ENCODE peak calls at places on chromosome 17, in six cellular contexts. One of them, this sample, is unnamed.

GRCh38 chr17:53627511-53627910 is 195.2 kb upstream of the KIF2B start:
- DNase-seq in naive thymus-derived CD4-positive, alpha-beta T cell: no peak
- DNase-seq in GM23338: no peak
- DNase-seq in RPMI7951: peak; percentile 53
- DNase-seq in GM12865: no peak
- DNase-seq in stimulated activated CD8-positive, alpha-beta memory T cell treated with anti-CD3 and anti-CD28 coated beads, Interleukin-15, amount 100 ng/mL, for 1 hour: no peak
- DNase-seq in this sample: no peak

GRCh38 chr17:74089869-74090464 is 113.5 kb upstream of the RPL38 start:
- DNase-seq in GM12865: peak; percentile 78
- DNase-seq in naive thymus-derived CD4-positive, alpha-beta T cell: no peak
- DNase-seq in GM23338: peak; percentile 92
- DNase-seq in stimulated activated CD8-positive, alpha-beta memory T cell treated with anti-CD3 and anti-CD28 coated beads, Interleukin-15, amount 100 ng/mL, for 1 hour: no peak
- DNase-seq in RPMI7951: peak; percentile 24
- DNase-seq in this sample: no peak

GRCh38 chr17:43662432-43663141 is 865 bp upstream of the MEOX1 start:
- DNase-seq in GM12865: peak; percentile 68
- DNase-seq in GM23338: peak; percentile 48
- DNase-seq in stimulated activated CD8-positive, alpha-beta memory T cell treated with anti-CD3 and anti-CD28 coated beads, Interleukin-15, amount 100 ng/mL, for 1 hour: no peak
- DNase-seq in naive thymus-derived CD4-positive, alpha-beta T cell: no peak
- DNase-seq in RPMI7951: no peak
- DNase-seq in this sample: no peak

GRCh38 chr17:72512649-72513556 is 392.1 kb downstream of the SOX9 start:
- DNase-seq in stimulated activated CD8-positive, alpha-beta memory T cell treated with anti-CD3 and anti-CD28 coated beads, Interleukin-15, amount 100 ng/mL, for 1 hour: no peak
- DNase-seq in naive thymus-derived CD4-positive, alpha-beta T cell: no peak
- DNase-seq in RPMI7951: no peak
- DNase-seq in GM12865: peak; percentile 65
- DNase-seq in GM23338: no peak
- DNase-seq in this sample: no peak

GRCh38 chr17:4944163-4944553 is 4.1 kb downstream of the RNF167 start:
- DNase-seq in GM12865: peak; percentile 87
- DNase-seq in stimulated activated CD8-positive, alpha-beta memory T cell treated with anti-CD3 and anti-CD28 coated beads, Interleukin-15, amount 100 ng/mL, for 1 hour: no peak
- DNase-seq in naive thymus-derived CD4-positive, alpha-beta T cell: peak; percentile 55
- DNase-seq in GM23338: peak; percentile 32
- DNase-seq in RPMI7951: no peak
- DNase-seq in this sample: peak; percentile 66

GRCh38 chr17:18122991-18123753 is 14.6 kb downstream of the MYO15A start:
- DNase-seq in RPMI7951: no peak
- DNase-seq in stimulated activated CD8-positive, alpha-beta memory T cell treated with anti-CD3 and anti-CD28 coated beads, Interleukin-15, amount 100 ng/mL, for 1 hour: no peak
- DNase-seq in GM12865: no peak
- DNase-seq in GM23338: no peak
- DNase-seq in naive thymus-derived CD4-positive, alpha-beta T cell: no peak
- DNase-seq in this sample: no peak

GRCh38 chr17:44832821-44833220 is 2.7 kb upstream of the GJC1 start:
- DNase-seq in stimulated activated CD8-positive, alpha-beta memory T cell treated with anti-CD3 and anti-CD28 coated beads, Interleukin-15, amount 100 ng/mL, for 1 hour: no peak
- DNase-seq in GM12865: no peak
- DNase-seq in RPMI7951: no peak
- DNase-seq in naive thymus-derived CD4-positive, alpha-beta T cell: no peak
- DNase-seq in GM23338: peak; percentile 81
- DNase-seq in this sample: no peak

GRCh38 chr17:57033296-57033695 is 51.8 kb upstream of the AKAP1 start:
- DNase-seq in stimulated activated CD8-positive, alpha-beta memory T cell treated with anti-CD3 and anti-CD28 coated beads, Interleukin-15, amount 100 ng/mL, for 1 hour: no peak
- DNase-seq in naive thymus-derived CD4-positive, alpha-beta T cell: no peak
- DNase-seq in GM12865: no peak
- DNase-seq in GM23338: no peak
- DNase-seq in RPMI7951: no peak
- DNase-seq in this sample: no peak

GRCh38 chr17:46818319-46818928 is at the start of gene WNT3:
- DNase-seq in naive thymus-derived CD4-positive, alpha-beta T cell: peak; percentile 26
- DNase-seq in stimulated activated CD8-positive, alpha-beta memory T cell treated with anti-CD3 and anti-CD28 coated beads, Interleukin-15, amount 100 ng/mL, for 1 hour: peak; percentile 14
- DNase-seq in GM12865: peak; percentile 22
- DNase-seq in RPMI7951: no peak
- DNase-seq in GM23338: peak; percentile 93
- DNase-seq in this sample: peak; percentile 33

GRCh38 chr17:1785925-1786324 is 24.1 kb downstream of the SERPINF1 start:
- DNase-seq in GM12865: no peak
- DNase-seq in naive thymus-derived CD4-positive, alpha-beta T cell: no peak
- DNase-seq in RPMI7951: peak; percentile 44
- DNase-seq in stimulated activated CD8-positive, alpha-beta memory T cell treated with anti-CD3 and anti-CD28 coated beads, Interleukin-15, amount 100 ng/mL, for 1 hour: no peak
- DNase-seq in GM23338: no peak
- DNase-seq in this sample: no peak

GRCh38 chr17:32870027-32870670 is 6.8 kb downstream of the MYO1D start:
- DNase-seq in naive thymus-derived CD4-positive, alpha-beta T cell: no peak
- DNase-seq in GM23338: no peak
- DNase-seq in RPMI7951: peak; percentile 74
- DNase-seq in stimulated activated CD8-positive, alpha-beta memory T cell treated with anti-CD3 and anti-CD28 coated beads, Interleukin-15, amount 100 ng/mL, for 1 hour: no peak
- DNase-seq in GM12865: no peak
- DNase-seq in this sample: no peak

GRCh38 chr17:50582741-50583140 is 22.2 kb downstream of the CACNA1G start:
- DNase-seq in naive thymus-derived CD4-positive, alpha-beta T cell: no peak
- DNase-seq in RPMI7951: no peak
- DNase-seq in stimulated activated CD8-positive, alpha-beta memory T cell treated with anti-CD3 and anti-CD28 coated beads, Interleukin-15, amount 100 ng/mL, for 1 hour: no peak
- DNase-seq in GM12865: no peak
- DNase-seq in GM23338: no peak
- DNase-seq in this sample: no peak

GRCh38 chr17:66945451-66945850 is 19.1 kb upstream of the CACNG4 start:
- DNase-seq in RPMI7951: peak; percentile 75
- DNase-seq in stimulated activated CD8-positive, alpha-beta memory T cell treated with anti-CD3 and anti-CD28 coated beads, Interleukin-15, amount 100 ng/mL, for 1 hour: no peak
- DNase-seq in naive thymus-derived CD4-positive, alpha-beta T cell: no peak
- DNase-seq in GM23338: no peak
- DNase-seq in GM12865: no peak
- DNase-seq in this sample: no peak

GRCh38 chr17:43309505-43310329 is 75.9 kb upstream of the RNU2-1 start:
- DNase-seq in GM23338: no peak
- DNase-seq in GM12865: peak; percentile 18
- DNase-seq in stimulated activated CD8-positive, alpha-beta memory T cell treated with anti-CD3 and anti-CD28 coated beads, Interleukin-15, amount 100 ng/mL, for 1 hour: no peak
- DNase-seq in naive thymus-derived CD4-positive, alpha-beta T cell: no peak
- DNase-seq in RPMI7951: no peak
- DNase-seq in this sample: no peak

GRCh38 chr17:7852919-7853692 is 1.8 kb upstream of the TMEM88 start:
- DNase-seq in GM12865: no peak
- DNase-seq in naive thymus-derived CD4-positive, alpha-beta T cell: no peak
- DNase-seq in stimulated activated CD8-positive, alpha-beta memory T cell treated with anti-CD3 and anti-CD28 coated beads, Interleukin-15, amount 100 ng/mL, for 1 hour: no peak
- DNase-seq in RPMI7951: no peak
- DNase-seq in GM23338: peak; percentile 57
- DNase-seq in this sample: no peak

GRCh38 chr17:50149425-50150353 is 788 bp downstream of the PPP1R9B start:
- DNase-seq in RPMI7951: peak; percentile 68
- DNase-seq in naive thymus-derived CD4-positive, alpha-beta T cell: peak; percentile 68
- DNase-seq in GM12865: peak; percentile 78
- DNase-seq in GM23338: peak; percentile 78
- DNase-seq in stimulated activated CD8-positive, alpha-beta memory T cell treated with anti-CD3 and anti-CD28 coated beads, Interleukin-15, amount 100 ng/mL, for 1 hour: no peak
- DNase-seq in this sample: peak; percentile 66

GRCh38 chr17:12134101-12134500 is 113.4 kb downstream of the MAP2K4 start:
- DNase-seq in GM23338: no peak
- DNase-seq in GM12865: no peak
- DNase-seq in naive thymus-derived CD4-positive, alpha-beta T cell: no peak
- DNase-seq in RPMI7951: no peak
- DNase-seq in stimulated activated CD8-positive, alpha-beta memory T cell treated with anti-CD3 and anti-CD28 coated beads, Interleukin-15, amount 100 ng/mL, for 1 hour: no peak
- DNase-seq in this sample: no peak

GRCh38 chr17:10121971-10122707 is 76.3 kb downstream of the GAS7 start:
- DNase-seq in naive thymus-derived CD4-positive, alpha-beta T cell: no peak
- DNase-seq in stimulated activated CD8-positive, alpha-beta memory T cell treated with anti-CD3 and anti-CD28 coated beads, Interleukin-15, amount 100 ng/mL, for 1 hour: no peak
- DNase-seq in RPMI7951: no peak
- DNase-seq in GM23338: no peak
- DNase-seq in GM12865: peak; percentile 70
- DNase-seq in this sample: no peak

GRCh38 chr17:38939987-38940386 is 14.6 kb downstream of the LASP1NB start:
- DNase-seq in naive thymus-derived CD4-positive, alpha-beta T cell: no peak
- DNase-seq in GM12865: no peak
- DNase-seq in stimulated activated CD8-positive, alpha-beta memory T cell treated with anti-CD3 and anti-CD28 coated beads, Interleukin-15, amount 100 ng/mL, for 1 hour: no peak
- DNase-seq in GM23338: no peak
- DNase-seq in RPMI7951: no peak
- DNase-seq in this sample: no peak

GRCh38 chr17:71828182-71828596 is 292.6 kb upstream of the SOX9 start:
- DNase-seq in naive thymus-derived CD4-positive, alpha-beta T cell: no peak
- DNase-seq in RPMI7951: peak; percentile 92
- DNase-seq in GM12865: no peak
- DNase-seq in GM23338: peak; percentile 97
- DNase-seq in stimulated activated CD8-positive, alpha-beta memory T cell treated with anti-CD3 and anti-CD28 coated beads, Interleukin-15, amount 100 ng/mL, for 1 hour: no peak
- DNase-seq in this sample: no peak

GRCh38 chr17:74116087-74116717 is 87.3 kb upstream of the RPL38 start:
- DNase-seq in RPMI7951: no peak
- DNase-seq in naive thymus-derived CD4-positive, alpha-beta T cell: no peak
- DNase-seq in GM12865: no peak
- DNase-seq in stimulated activated CD8-positive, alpha-beta memory T cell treated with anti-CD3 and anti-CD28 coated beads, Interleukin-15, amount 100 ng/mL, for 1 hour: no peak
- DNase-seq in GM23338: no peak
- DNase-seq in this sample: no peak

GRCh38 chr17:74806334-74806733 is 30.2 kb upstream of the NAT9 start:
- DNase-seq in RPMI7951: no peak
- DNase-seq in stimulated activated CD8-positive, alpha-beta memory T cell treated with anti-CD3 and anti-CD28 coated beads, Interleukin-15, amount 100 ng/mL, for 1 hour: no peak
- DNase-seq in GM23338: no peak
- DNase-seq in GM12865: no peak
- DNase-seq in naive thymus-derived CD4-positive, alpha-beta T cell: no peak
- DNase-seq in this sample: no peak

GRCh38 chr17:78365561-78366108 is 5.8 kb upstream of the SOCS3 start:
- DNase-seq in stimulated activated CD8-positive, alpha-beta memory T cell treated with anti-CD3 and anti-CD28 coated beads, Interleukin-15, amount 100 ng/mL, for 1 hour: no peak
- DNase-seq in GM23338: peak; percentile 98
- DNase-seq in GM12865: no peak
- DNase-seq in naive thymus-derived CD4-positive, alpha-beta T cell: no peak
- DNase-seq in RPMI7951: peak; percentile 47
- DNase-seq in this sample: no peak

This sample was measured in CD4-positive, alpha-beta memory T cell.